ENCODE peak calls at places on chromosomes 4 and X, in eight cellular contexts. P is astrocyte of the spinal cord, N is brain microvascular endothelial cell, T is HCT116, G is cardiac muscle cell, E is AG04450, O is mucosa of descending colon, L is lower leg skin. K is an unnamed sample.

GRCh38 chr4:182307746-182308145 is 64.5 kb downstream of the TENM3 start:
- DNase-seq in P (peak), N (peak), T (peak), G (peak), E (peak), O (no peak), L (no peak), K (peak)

GRCh38 chr4:125315571-125316390 is 1.0 kb downstream of the FAT4 start:
- DNase-seq in P (peak), N (peak), T (no peak), G (peak), E (no peak), O (no peak), L (peak), K (no peak)

GRCh38 chr4:163344147-163345050 is 707 bp downstream of the NPY5R start:
- DNase-seq in P (peak), N (no peak), T (no peak), G (peak), E (no peak), O (peak), L (peak), K (no peak)

GRCh38 chrX:42094208-42094607 is 170.9 kb upstream of the CASK start:
- DNase-seq in P (no peak), N (no peak), T (no peak), G (peak), E (no peak), O (no peak), L (no peak), K (no peak)

GRCh38 chr4:26141916-26142638 is 178.7 kb upstream of the RBPJ start:
- DNase-seq in P (peak), N (no peak), T (no peak), G (peak), E (peak), O (peak), L (peak), K (no peak)

GRCh38 chr4:81523672-81524436 is 52.1 kb upstream of the RASGEF1B start:
- DNase-seq in P (no peak), N (no peak), T (no peak), G (no peak), E (no peak), O (no peak), L (no peak), K (no peak)

GRCh38 chr4:113406723-113407016 is 354.9 kb downstream of the CAMK2D start:
- DNase-seq in P (no peak), N (no peak), T (no peak), G (no peak), E (no peak), O (no peak), L (no peak), K (no peak)

GRCh38 chr4:3873446-3874415 is 107.5 kb downstream of the ADRA2C start:
- DNase-seq in P (no peak), N (no peak), T (no peak), G (no peak), E (no peak), O (no peak), L (no peak), K (no peak)

GRCh38 chr4:157043131-157043530 is 32.8 kb upstream of the GLRB start:
- DNase-seq in P (peak), N (peak), T (no peak), G (peak), E (peak), O (no peak), L (no peak), K (peak)

GRCh38 chr4:26235500-26235899 is 85.3 kb upstream of the RBPJ start:
- DNase-seq in P (peak), N (no peak), T (no peak), G (peak), E (peak), O (peak), L (peak), K (no peak)

GRCh38 chr4:158350161-158350560 is 139.9 kb downstream of the TMEM144 start:
- DNase-seq in P (no peak), N (no peak), T (no peak), G (no peak), E (no peak), O (no peak), L (no peak), K (no peak)

GRCh38 chr4:38366451-38366850 is 297.5 kb upstream of the KLF3 start:
- DNase-seq in P (no peak), N (peak), T (no peak), G (peak), E (no peak), O (no peak), L (no peak), K (no peak)

GRCh38 chrX:11190745-11191510 is 79.8 kb downstream of the HCCS start:
- DNase-seq in P (no peak), N (no peak), T (no peak), G (no peak), E (no peak), O (no peak), L (no peak), K (no peak)

GRCh38 chr4:161829631-161830030 is 334.2 kb downstream of the FSTL5 start:
- DNase-seq in P (no peak), N (no peak), T (no peak), G (no peak), E (no peak), O (no peak), L (no peak), K (no peak)

GRCh38 chrX:31223817-31224216 is 152.0 kb upstream of the FTHL17 start:
- DNase-seq in P (peak), N (peak), T (no peak), G (peak), E (no peak), O (no peak), L (no peak), K (no peak)

GRCh38 chr4:120857312-120857711 is 65.2 kb downstream of the PRDM5 start:
- DNase-seq in P (peak), N (no peak), T (no peak), G (peak), E (no peak), O (no peak), L (no peak), K (no peak)

GRCh38 chr4:52552778-52553177 is 106.3 kb downstream of the USP46 start:
- DNase-seq in P (no peak), N (no peak), T (no peak), G (no peak), E (no peak), O (no peak), L (no peak), K (no peak)

GRCh38 chr4:46425775-46426400 is 36.0 kb upstream of the GABRA2 start:
- DNase-seq in P (no peak), N (no peak), T (no peak), G (peak), E (no peak), O (no peak), L (no peak), K (no peak)

GRCh38 chr4:16837475-16837874 is 61.0 kb downstream of the LDB2 start:
- DNase-seq in P (no peak), N (no peak), T (no peak), G (no peak), E (no peak), O (no peak), L (no peak), K (no peak)

GRCh38 chr4:40314951-40315350 is 20.2 kb upstream of the CHRNA9 start:
- DNase-seq in P (no peak), N (no peak), T (no peak), G (no peak), E (no peak), O (no peak), L (no peak), K (no peak)

GRCh38 chrX:110401142-110401541 is 42.5 kb downstream of the RTL9 start:
- DNase-seq in P (no peak), N (no peak), T (no peak), G (no peak), E (no peak), O (no peak), L (no peak), K (no peak)

GRCh38 chr4:62292911-62293310 is 1092.8 kb downstream of the ADGRL3 start:
- DNase-seq in P (no peak), N (no peak), T (no peak), G (no peak), E (no peak), O (no peak), L (no peak), K (no peak)

GRCh38 chr4:41305486-41305885 is 48.8 kb downstream of the UCHL1 start:
- DNase-seq in P (no peak), N (no peak), T (no peak), G (no peak), E (no peak), O (no peak), L (no peak), K (no peak)

GRCh38 chrX:129823115-129823514 is 20.6 kb downstream of the ZDHHC9 start:
- DNase-seq in P (peak), N (no peak), T (no peak), G (peak), E (no peak), O (no peak), L (no peak), K (no peak)

GRCh38 chrX:129843209-129843458 is 552 bp downstream of the ZDHHC9 start:
- DNase-seq in P (no peak), N (no peak), T (no peak), G (no peak), E (no peak), O (no peak), L (no peak), K (no peak)

GRCh38 chr4:53943345-53944085 is 120.9 kb downstream of the CHIC2 start:
- DNase-seq in P (peak), N (peak), T (peak), G (peak), E (no peak), O (no peak), L (no peak), K (peak)

GRCh38 chr4:161762796-161763195 is 401.0 kb downstream of the FSTL5 start:
- DNase-seq in P (peak), N (peak), T (no peak), G (peak), E (no peak), O (no peak), L (no peak), K (peak)

GRCh38 chr4:183765121-183765990 is 106.3 kb downstream of the TRAPPC11 start:
- DNase-seq in P (no peak), N (no peak), T (no peak), G (no peak), E (no peak), O (no peak), L (no peak), K (no peak)

GRCh38 chr4:183770900-183771299 is 111.8 kb downstream of the TRAPPC11 start:
- DNase-seq in P (no peak), N (no peak), T (no peak), G (no peak), E (no peak), O (no peak), L (no peak), K (no peak)

GRCh38 chr4:183760326-183760725 is 101.2 kb downstream of the TRAPPC11 start:
- DNase-seq in P (no peak), N (no peak), T (no peak), G (no peak), E (no peak), O (no peak), L (no peak), K (no peak)

GRCh38 chr4:183763990-183764754 is 105.1 kb downstream of the TRAPPC11 start:
- DNase-seq in P (no peak), N (no peak), T (no peak), G (no peak), E (no peak), O (no peak), L (no peak), K (no peak)

DNA sequence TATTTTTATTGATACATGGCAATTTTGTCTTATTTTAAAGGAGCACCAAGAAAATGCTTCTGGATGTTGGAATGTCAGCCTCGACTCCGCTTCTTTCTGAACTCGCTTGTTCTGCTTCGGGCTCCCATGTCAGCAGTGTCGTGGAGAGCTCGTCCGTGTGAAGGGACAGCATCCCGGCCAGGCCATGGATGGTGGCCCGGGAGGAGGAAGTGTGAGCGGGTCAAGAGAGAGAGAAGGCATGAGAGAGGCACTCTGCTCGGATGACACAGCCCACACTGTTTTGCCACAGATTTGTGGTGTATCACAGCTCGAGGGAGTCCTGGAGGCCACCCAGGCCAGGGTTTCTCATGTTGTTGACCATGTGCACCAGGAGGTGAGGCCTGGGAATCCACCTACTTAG is 107.0 kb downstream of the TRAPPC11 start:
- DNase-seq in P (no peak), N (no peak), T (no peak), G (no peak), E (no peak), O (no peak), L (no peak), K (no peak)
- H3K4me3 ChIP-seq in P (no peak), N (no peak), T (no peak), G (no peak), E (no peak), O (no peak), L (no peak), K (no peak)

DNA sequence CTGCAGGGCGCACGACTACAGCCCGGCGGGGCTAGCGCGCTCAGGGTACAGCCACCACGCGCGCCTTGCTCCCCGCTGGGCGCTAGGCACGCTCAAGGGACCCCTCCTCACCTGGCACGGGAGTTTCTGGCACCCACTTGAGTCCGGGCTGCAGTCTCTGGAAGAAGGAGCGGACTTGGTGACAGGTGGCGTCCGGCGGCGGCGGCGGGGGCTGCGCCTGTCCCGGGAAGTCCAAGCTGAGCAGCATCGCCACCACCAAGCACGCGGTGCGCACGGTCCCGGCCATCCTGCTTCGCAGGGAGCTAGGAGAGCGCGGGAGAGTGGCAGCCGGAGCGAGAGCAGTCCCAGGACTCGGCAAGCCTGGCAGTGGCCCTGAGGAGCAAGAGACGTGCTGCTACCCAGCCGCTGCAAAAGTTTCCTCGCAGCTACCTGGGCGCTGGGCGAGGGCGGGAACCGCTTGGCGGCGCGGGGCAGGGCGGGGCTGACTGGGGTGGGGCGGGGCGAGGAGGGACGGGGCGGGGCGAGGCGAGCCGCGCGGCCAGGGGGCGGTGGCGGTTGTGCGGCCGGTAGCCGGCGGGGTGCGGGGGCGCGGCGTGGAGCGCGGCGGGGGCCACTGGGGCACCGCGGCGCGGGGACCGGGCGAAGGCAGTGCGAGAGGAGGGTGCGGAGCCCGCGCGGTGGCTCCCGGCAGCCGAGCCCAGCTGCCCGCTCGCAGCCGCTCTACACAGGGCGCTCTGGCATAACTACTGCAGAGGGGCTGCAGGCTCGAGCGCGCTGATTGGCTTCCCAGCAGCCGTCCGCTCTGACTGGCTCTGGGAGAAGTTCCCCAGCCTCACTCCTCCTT is at the start of gene GPC3:
- DNase-seq in P (peak), N (no peak), T (no peak), G (peak), E (no peak), O (peak), L (no peak), K (no peak)
- H3K4me3 ChIP-seq in P (no peak), N (peak), T (peak), G (peak), E (no peak), O (no peak), L (no peak), K (no peak)

GRCh38 chrX:107507093-107507743 is 57.8 kb downstream of the FRMPD3 start:
- DNase-seq in P (no peak), N (no peak), T (no peak), G (no peak), E (no peak), O (no peak), L (peak), K (no peak)
- H3K4me3 ChIP-seq in P (no peak), N (no peak), T (no peak), G (peak), E (no peak), O (no peak), L (no peak), K (no peak)

GRCh38 chr4:188665466-188665865 is 526.2 kb downstream of the TRIML1 start:
- DNase-seq in P (no peak), N (no peak), T (no peak), G (no peak), E (no peak), O (no peak), L (no peak), K (no peak)
- H3K4me3 ChIP-seq in P (no peak), N (no peak), T (no peak), G (no peak), E (no peak), O (no peak), L (no peak), K (no peak)

DNA sequence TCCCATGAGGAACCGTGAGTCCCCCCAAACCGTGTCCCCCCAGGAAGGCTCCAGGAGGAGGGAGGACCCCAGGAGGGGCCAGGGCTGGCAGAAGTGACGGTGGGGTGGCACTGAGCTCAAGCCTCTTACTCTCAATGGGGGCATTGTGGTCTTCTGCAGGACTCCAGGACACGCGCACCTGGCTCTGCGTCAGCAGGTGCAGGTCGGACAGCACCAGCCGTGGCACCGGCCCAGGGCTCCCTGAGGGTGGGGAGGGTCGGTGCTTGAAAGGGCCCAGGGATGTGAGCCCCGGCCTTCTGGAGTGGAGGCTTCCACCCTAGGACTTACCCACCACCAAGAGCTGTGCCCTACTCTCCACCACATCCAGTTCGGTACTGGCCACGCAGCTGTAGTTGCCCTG is 18.3 kb downstream of the L1CAM start:
- DNase-seq in P (no peak), N (no peak), T (no peak), G (no peak), E (no peak), O (no peak), L (no peak), K (no peak)
- H3K4me3 ChIP-seq in P (no peak), N (no peak), T (no peak), G (no peak), E (no peak), O (no peak), L (no peak), K (no peak)

DNA sequence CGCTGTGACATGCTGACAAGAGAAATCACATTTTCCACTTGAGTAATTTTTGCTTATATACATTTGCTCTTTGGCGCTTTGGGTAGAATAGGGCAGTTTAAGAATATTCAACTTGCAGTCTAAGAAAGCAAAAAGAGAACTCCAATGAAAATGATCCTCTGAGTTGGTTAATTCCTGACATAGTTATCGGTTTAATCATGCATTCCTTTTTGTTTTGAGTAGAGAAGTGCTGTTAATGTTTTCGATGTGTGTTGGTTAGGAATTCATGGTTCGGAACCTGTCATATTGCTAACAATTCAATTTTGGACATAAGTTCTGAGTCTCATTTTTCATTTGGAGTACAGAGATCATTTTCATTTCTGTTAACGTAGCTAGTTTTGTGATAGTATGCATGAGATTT is 700.6 kb upstream of the PITX2 start:
- DNase-seq in P (peak), N (peak), T (no peak), G (peak), E (peak), O (no peak), L (no peak), K (peak)
- H3K4me3 ChIP-seq in P (no peak), N (no peak), T (no peak), G (no peak), E (no peak), O (no peak), L (no peak), K (no peak)